ENCODE peak calls at places on chromosomes 13 and 19, in eight cellular contexts. K is activated naive CD4-positive, alpha-beta T cell; L is LoVo; D is A673; R is body of pancreas; O is HuH-7.5; V is stimulated activated CD4-positive, alpha-beta T cell treated with anti-CD3 and anti-CD28 coated beads, Interleukin-4, amount 100 ng/mL, for 24 hours; M is left ventricle myocardium superior. P is an unnamed sample.

GRCh38 chr19:55186080-55186479 is 6.0 kb upstream of the SYT5 start:
- DNase-seq in K (no peak), L (no peak), D (no peak), R (no peak), O (no peak), V (no peak), M (no peak), P (no peak)

GRCh38 chr13:48505597-48506091 is 27.2 kb downstream of the RCBTB2 start:
- DNase-seq in K (no peak), L (no peak), D (no peak), R (no peak), O (no peak), V (peak), M (no peak), P (no peak)

GRCh38 chr19:5558101-5558621 is 9.6 kb downstream of the TINCR start:
- DNase-seq in K (no peak), L (no peak), D (no peak), R (no peak), O (no peak), V (no peak), M (no peak), P (no peak)

GRCh38 chr13:113491418-113491883 is 940 bp upstream of the DCUN1D2 start:
- DNase-seq in K (no peak), L (no peak), D (peak), R (peak), O (peak), V (no peak), M (peak), P (no peak)

GRCh38 chr19:39971380-39971841 is 446 bp downstream of the PSMC4 start:
- DNase-seq in K (no peak), L (no peak), D (no peak), R (peak), O (no peak), V (no peak), M (no peak), P (no peak)

GRCh38 chr19:17687857-17688784 is at the start of gene UNC13A:
- DNase-seq in K (no peak), L (peak), D (peak), R (peak), O (no peak), V (peak), M (peak), P (no peak)

GRCh38 chr13:27007166-27007565 is 164.4 kb downstream of the USP12 start:
- DNase-seq in K (no peak), L (no peak), D (no peak), R (no peak), O (no peak), V (no peak), M (no peak), P (no peak)

GRCh38 chr19:40256511-40256910 is 28.6 kb downstream of the AKT2 start:
- DNase-seq in K (no peak), L (no peak), D (no peak), R (no peak), O (no peak), V (no peak), M (no peak), P (no peak)

GRCh38 chr13:40057228-40057627 is 401.8 kb downstream of the COG6 start:
- DNase-seq in K (no peak), L (no peak), D (no peak), R (no peak), O (no peak), V (no peak), M (no peak), P (no peak)

P was measured in HCT116.